ENCODE peak calls at places on chromosomes 6 and 20, in six cellular contexts. One of them, this sample, is unnamed.

GRCh38 chr20:217266-217665 is 9.8 kb upstream of the DEFB129 start:
- DNase-seq in Caco-2: no peak
- DNase-seq in cardiac fibroblast: no peak
- DNase-seq in activated naive CD4-positive, alpha-beta T cell treated with anti-CD3 and anti-CD28 coated beads for 36 hours: no peak
- DNase-seq in amniotic stem cell: no peak
- DNase-seq in vagina: no peak
- DNase-seq in this sample: no peak

GRCh38 chr6:151391021-151391470 is 313 bp downstream of the ZBTB2 start:
- DNase-seq in Caco-2: peak; percentile 78
- DNase-seq in cardiac fibroblast: peak; percentile 81
- DNase-seq in activated naive CD4-positive, alpha-beta T cell treated with anti-CD3 and anti-CD28 coated beads for 36 hours: peak; percentile 80
- DNase-seq in amniotic stem cell: peak; percentile 47
- DNase-seq in vagina: no peak
- DNase-seq in this sample: peak; percentile 35

GRCh38 chr20:51532577-51533191 is 9.8 kb downstream of the NFATC2 start:
- DNase-seq in Caco-2: no peak
- DNase-seq in cardiac fibroblast: peak; percentile 14
- DNase-seq in activated naive CD4-positive, alpha-beta T cell treated with anti-CD3 and anti-CD28 coated beads for 36 hours: no peak
- DNase-seq in amniotic stem cell: no peak
- DNase-seq in vagina: no peak
- DNase-seq in this sample: no peak

GRCh38 chr6:125189494-125189893 is 35.9 kb downstream of the TPD52L1 start:
- DNase-seq in Caco-2: no peak
- DNase-seq in cardiac fibroblast: no peak
- DNase-seq in activated naive CD4-positive, alpha-beta T cell treated with anti-CD3 and anti-CD28 coated beads for 36 hours: no peak
- DNase-seq in amniotic stem cell: no peak
- DNase-seq in vagina: no peak
- DNase-seq in this sample: no peak

GRCh38 chr20:8242827-8243764 is 111.0 kb downstream of the PLCB1 start:
- DNase-seq in Caco-2: no peak
- DNase-seq in cardiac fibroblast: peak; percentile 76
- DNase-seq in activated naive CD4-positive, alpha-beta T cell treated with anti-CD3 and anti-CD28 coated beads for 36 hours: no peak
- DNase-seq in amniotic stem cell: no peak
- DNase-seq in vagina: no peak
- DNase-seq in this sample: no peak

GRCh38 chr6:150288456-150288855 is 80.4 kb upstream of the IYD start:
- DNase-seq in Caco-2: no peak
- DNase-seq in cardiac fibroblast: no peak
- DNase-seq in activated naive CD4-positive, alpha-beta T cell treated with anti-CD3 and anti-CD28 coated beads for 36 hours: no peak
- DNase-seq in amniotic stem cell: no peak
- DNase-seq in vagina: no peak
- DNase-seq in this sample: no peak

GRCh38 chr6:22098623-22099022 is 198.2 kb downstream of the PRL start:
- DNase-seq in Caco-2: no peak
- DNase-seq in cardiac fibroblast: no peak
- DNase-seq in activated naive CD4-positive, alpha-beta T cell treated with anti-CD3 and anti-CD28 coated beads for 36 hours: no peak
- DNase-seq in amniotic stem cell: no peak
- DNase-seq in vagina: no peak
- DNase-seq in this sample: no peak

GRCh38 chr20:7196481-7196880 is 429.0 kb downstream of the BMP2 start:
- DNase-seq in Caco-2: no peak
- DNase-seq in cardiac fibroblast: no peak
- DNase-seq in activated naive CD4-positive, alpha-beta T cell treated with anti-CD3 and anti-CD28 coated beads for 36 hours: no peak
- DNase-seq in amniotic stem cell: no peak
- DNase-seq in vagina: no peak
- DNase-seq in this sample: peak; percentile 8

GRCh38 chr6:165628955-165629354 is 34.1 kb downstream of the PDE10A start:
- DNase-seq in Caco-2: no peak
- DNase-seq in cardiac fibroblast: no peak
- DNase-seq in activated naive CD4-positive, alpha-beta T cell treated with anti-CD3 and anti-CD28 coated beads for 36 hours: no peak
- DNase-seq in amniotic stem cell: no peak
- DNase-seq in vagina: no peak
- DNase-seq in this sample: no peak

GRCh38 chr20:312067-312466 is 13.3 kb upstream of the SOX12 start:
- DNase-seq in Caco-2: no peak
- DNase-seq in cardiac fibroblast: no peak
- DNase-seq in activated naive CD4-positive, alpha-beta T cell treated with anti-CD3 and anti-CD28 coated beads for 36 hours: no peak
- DNase-seq in amniotic stem cell: no peak
- DNase-seq in vagina: no peak
- DNase-seq in this sample: no peak

GRCh38 chr20:24693466-24694156 is 224.2 kb downstream of the SYNDIG1 start:
- DNase-seq in Caco-2: no peak
- DNase-seq in cardiac fibroblast: no peak
- DNase-seq in activated naive CD4-positive, alpha-beta T cell treated with anti-CD3 and anti-CD28 coated beads for 36 hours: no peak
- DNase-seq in amniotic stem cell: no peak
- DNase-seq in vagina: peak; percentile 92
- DNase-seq in this sample: no peak

GRCh38 chr20:32017711-32018251 is 7.5 kb downstream of the CCM2L start:
- DNase-seq in Caco-2: peak; percentile 93
- DNase-seq in cardiac fibroblast: no peak
- DNase-seq in activated naive CD4-positive, alpha-beta T cell treated with anti-CD3 and anti-CD28 coated beads for 36 hours: peak; percentile 55
- DNase-seq in amniotic stem cell: no peak
- DNase-seq in vagina: no peak
- DNase-seq in this sample: no peak

GRCh38 chr6:170147832-170148708 is 142.8 kb downstream of the DLL1 start:
- DNase-seq in Caco-2: no peak
- DNase-seq in cardiac fibroblast: no peak
- DNase-seq in activated naive CD4-positive, alpha-beta T cell treated with anti-CD3 and anti-CD28 coated beads for 36 hours: peak; percentile 65
- DNase-seq in amniotic stem cell: no peak
- DNase-seq in vagina: no peak
- DNase-seq in this sample: no peak

GRCh38 chr6:52537001-52537753 is 39.7 kb downstream of the TRAM2 start:
- DNase-seq in Caco-2: no peak
- DNase-seq in cardiac fibroblast: no peak
- DNase-seq in activated naive CD4-positive, alpha-beta T cell treated with anti-CD3 and anti-CD28 coated beads for 36 hours: peak; percentile 23
- DNase-seq in amniotic stem cell: no peak
- DNase-seq in vagina: no peak
- DNase-seq in this sample: no peak

GRCh38 chr20:14341782-14342181 is 4.4 kb upstream of the FLRT3 start:
- DNase-seq in Caco-2: no peak
- DNase-seq in cardiac fibroblast: peak; percentile 61
- DNase-seq in activated naive CD4-positive, alpha-beta T cell treated with anti-CD3 and anti-CD28 coated beads for 36 hours: no peak
- DNase-seq in amniotic stem cell: no peak
- DNase-seq in vagina: no peak
- DNase-seq in this sample: no peak

GRCh38 chr20:13340088-13340487 is 119.0 kb downstream of the ISM1 start:
- DNase-seq in Caco-2: no peak
- DNase-seq in cardiac fibroblast: no peak
- DNase-seq in activated naive CD4-positive, alpha-beta T cell treated with anti-CD3 and anti-CD28 coated beads for 36 hours: no peak
- DNase-seq in amniotic stem cell: no peak
- DNase-seq in vagina: no peak
- DNase-seq in this sample: no peak

GRCh38 chr6:17456711-17457110 is 63.3 kb downstream of the CAP2 start:
- DNase-seq in Caco-2: no peak
- DNase-seq in cardiac fibroblast: no peak
- DNase-seq in activated naive CD4-positive, alpha-beta T cell treated with anti-CD3 and anti-CD28 coated beads for 36 hours: no peak
- DNase-seq in amniotic stem cell: no peak
- DNase-seq in vagina: no peak
- DNase-seq in this sample: no peak

GRCh38 chr20:16860914-16861313 is 112.8 kb downstream of the OTOR start:
- DNase-seq in Caco-2: no peak
- DNase-seq in cardiac fibroblast: no peak
- DNase-seq in activated naive CD4-positive, alpha-beta T cell treated with anti-CD3 and anti-CD28 coated beads for 36 hours: no peak
- DNase-seq in amniotic stem cell: no peak
- DNase-seq in vagina: no peak
- DNase-seq in this sample: no peak

GRCh38 chr6:36930483-36930882 is 24.1 kb upstream of the PI16 start:
- DNase-seq in Caco-2: no peak
- DNase-seq in cardiac fibroblast: no peak
- DNase-seq in activated naive CD4-positive, alpha-beta T cell treated with anti-CD3 and anti-CD28 coated beads for 36 hours: no peak
- DNase-seq in amniotic stem cell: no peak
- DNase-seq in vagina: no peak
- DNase-seq in this sample: no peak

GRCh38 chr20:16005612-16006493 is 567.4 kb downstream of the KIF16B start:
- DNase-seq in Caco-2: no peak
- DNase-seq in cardiac fibroblast: no peak
- DNase-seq in activated naive CD4-positive, alpha-beta T cell treated with anti-CD3 and anti-CD28 coated beads for 36 hours: no peak
- DNase-seq in amniotic stem cell: no peak
- DNase-seq in vagina: no peak
- DNase-seq in this sample: no peak

GRCh38 chr20:32997431-32997830 is 6.8 kb downstream of the SUN5 start:
- DNase-seq in Caco-2: no peak
- DNase-seq in cardiac fibroblast: no peak
- DNase-seq in activated naive CD4-positive, alpha-beta T cell treated with anti-CD3 and anti-CD28 coated beads for 36 hours: no peak
- DNase-seq in amniotic stem cell: no peak
- DNase-seq in vagina: no peak
- DNase-seq in this sample: no peak

GRCh38 chr6:37485259-37485658 is 14.4 kb downstream of the CCDC167 start:
- DNase-seq in Caco-2: peak; percentile 25
- DNase-seq in cardiac fibroblast: no peak
- DNase-seq in activated naive CD4-positive, alpha-beta T cell treated with anti-CD3 and anti-CD28 coated beads for 36 hours: no peak
- DNase-seq in amniotic stem cell: no peak
- DNase-seq in vagina: no peak
- DNase-seq in this sample: no peak

GRCh38 chr6:104941694-104942177 is 15.2 kb upstream of the LIN28B start:
- DNase-seq in Caco-2: no peak
- DNase-seq in cardiac fibroblast: no peak
- DNase-seq in activated naive CD4-positive, alpha-beta T cell treated with anti-CD3 and anti-CD28 coated beads for 36 hours: no peak
- DNase-seq in amniotic stem cell: no peak
- DNase-seq in vagina: no peak
- DNase-seq in this sample: no peak

GRCh38 chr6:135183532-135184440 is 2.7 kb downstream of the MYB start:
- DNase-seq in Caco-2: peak; percentile 72
- DNase-seq in cardiac fibroblast: peak; percentile 42
- DNase-seq in activated naive CD4-positive, alpha-beta T cell treated with anti-CD3 and anti-CD28 coated beads for 36 hours: peak; percentile 92
- DNase-seq in amniotic stem cell: no peak
- DNase-seq in vagina: no peak
- DNase-seq in this sample: peak; percentile 8

GRCh38 chr6:3163248-3163594 is 5.9 kb upstream of the TUBB2A start:
- DNase-seq in Caco-2: no peak
- DNase-seq in cardiac fibroblast: no peak
- DNase-seq in activated naive CD4-positive, alpha-beta T cell treated with anti-CD3 and anti-CD28 coated beads for 36 hours: no peak
- DNase-seq in amniotic stem cell: no peak
- DNase-seq in vagina: no peak
- DNase-seq in this sample: no peak

GRCh38 chr20:33838035-33838864 is 27.1 kb downstream of the CHMP4B start:
- DNase-seq in Caco-2: no peak
- DNase-seq in cardiac fibroblast: no peak
- DNase-seq in activated naive CD4-positive, alpha-beta T cell treated with anti-CD3 and anti-CD28 coated beads for 36 hours: no peak
- DNase-seq in amniotic stem cell: no peak
- DNase-seq in vagina: no peak
- DNase-seq in this sample: no peak

GRCh38 chr6:132252113-132252512 is 149.2 kb downstream of the MOXD1 start:
- DNase-seq in Caco-2: no peak
- DNase-seq in cardiac fibroblast: no peak
- DNase-seq in activated naive CD4-positive, alpha-beta T cell treated with anti-CD3 and anti-CD28 coated beads for 36 hours: no peak
- DNase-seq in amniotic stem cell: no peak
- DNase-seq in vagina: no peak
- DNase-seq in this sample: no peak

GRCh38 chr20:63280371-63280770 is 7.8 kb downstream of the ARFGAP1 start:
- DNase-seq in Caco-2: no peak
- DNase-seq in cardiac fibroblast: no peak
- DNase-seq in activated naive CD4-positive, alpha-beta T cell treated with anti-CD3 and anti-CD28 coated beads for 36 hours: no peak
- DNase-seq in amniotic stem cell: no peak
- DNase-seq in vagina: no peak
- DNase-seq in this sample: no peak

GRCh38 chr20:61556116-61556515 is 304.1 kb downstream of the CDH4 start:
- DNase-seq in Caco-2: no peak
- DNase-seq in cardiac fibroblast: peak; percentile 32
- DNase-seq in activated naive CD4-positive, alpha-beta T cell treated with anti-CD3 and anti-CD28 coated beads for 36 hours: no peak
- DNase-seq in amniotic stem cell: no peak
- DNase-seq in vagina: no peak
- DNase-seq in this sample: peak; percentile 69

GRCh38 chr6:169234634-169235033 is 19.0 kb downstream of the THBS2 start:
- DNase-seq in Caco-2: no peak
- DNase-seq in cardiac fibroblast: no peak
- DNase-seq in activated naive CD4-positive, alpha-beta T cell treated with anti-CD3 and anti-CD28 coated beads for 36 hours: no peak
- DNase-seq in amniotic stem cell: no peak
- DNase-seq in vagina: no peak
- DNase-seq in this sample: no peak

GRCh38 chr6:16669227-16669626 is 92.0 kb downstream of the ATXN1 start:
- DNase-seq in Caco-2: no peak
- DNase-seq in cardiac fibroblast: peak; percentile 53
- DNase-seq in activated naive CD4-positive, alpha-beta T cell treated with anti-CD3 and anti-CD28 coated beads for 36 hours: peak; percentile 86
- DNase-seq in amniotic stem cell: no peak
- DNase-seq in vagina: no peak
- DNase-seq in this sample: no peak

GRCh38 chr6:157912326-157912725 is 69.3 kb upstream of the SYNJ2 start:
- DNase-seq in Caco-2: no peak
- DNase-seq in cardiac fibroblast: peak; percentile 90
- DNase-seq in activated naive CD4-positive, alpha-beta T cell treated with anti-CD3 and anti-CD28 coated beads for 36 hours: no peak
- DNase-seq in amniotic stem cell: peak; percentile 75
- DNase-seq in vagina: no peak
- DNase-seq in this sample: peak; percentile 83

GRCh38 chr6:562052-562676 is 94.7 kb downstream of the HUS1B start:
- DNase-seq in Caco-2: no peak
- DNase-seq in cardiac fibroblast: no peak
- DNase-seq in activated naive CD4-positive, alpha-beta T cell treated with anti-CD3 and anti-CD28 coated beads for 36 hours: no peak
- DNase-seq in amniotic stem cell: no peak
- DNase-seq in vagina: no peak
- DNase-seq in this sample: no peak

This sample was measured in kidney glomerular epithelial cell.